ENCODE peak calls at places on chromosomes 3 and 15, in six cellular contexts. T is GM23338, V is endothelial cell of umbilical vein, H is SK-N-SH, Q is sigmoid colon, O is esophagus muscularis mucosa. C is an unnamed sample.

GRCh38 chr3:195249057-195249770 is 21.7 kb downstream of the XXYLT1 start:
- DNase-seq in Q (no peak), H (no peak), T (no peak), V (no peak), O (peak), C (no peak)

GRCh38 chr3:156859578-156859977 is 33.4 kb downstream of the LEKR1 start:
- DNase-seq in T (no peak), O (no peak), Q (no peak), V (no peak), H (no peak), C (no peak)

GRCh38 chr3:126005951-126006350 is 37.0 kb downstream of the ROPN1B start:
- DNase-seq in Q (no peak), V (no peak), T (no peak), O (no peak), H (no peak), C (no peak)

GRCh38 chr15:89416339-89417183 is 79.8 kb downstream of the RHCG start:
- DNase-seq in T (peak), H (peak), O (no peak), V (peak), Q (no peak), C (peak)

GRCh38 chr3:74535281-74535680 is 79.2 kb downstream of the CNTN3 start:
- DNase-seq in T (no peak), V (no peak), O (no peak), H (no peak), Q (no peak), C (no peak)

GRCh38 chr15:100780208-100780800 is 99.3 kb upstream of the ALDH1A3 start:
- DNase-seq in V (no peak), H (no peak), Q (peak), O (peak), T (no peak), C (no peak)

GRCh38 chr15:85482896-85483295 is 102.5 kb downstream of the AKAP13 start:
- DNase-seq in Q (no peak), T (no peak), H (no peak), O (no peak), V (no peak), C (no peak)

GRCh38 chr15:100981086-100981485 is 61.9 kb downstream of the LRRK1 start:
- DNase-seq in H (no peak), Q (no peak), O (no peak), T (no peak), V (no peak), C (no peak)

GRCh38 chr3:195246608-195247007 is 24.4 kb downstream of the XXYLT1 start:
- DNase-seq in H (no peak), Q (no peak), V (no peak), T (no peak), O (peak), C (no peak)

GRCh38 chr3:195226900-195227447 is 44.0 kb downstream of the XXYLT1 start:
- DNase-seq in O (peak), T (peak), Q (peak), V (peak), H (no peak), C (no peak)

GRCh38 chr3:53274938-53275666 is 19.3 kb upstream of the TKT start:
- DNase-seq in H (no peak), Q (peak), O (no peak), T (no peak), V (no peak), C (no peak)

GRCh38 chr15:41559489-41560177 is 621 bp downstream of the TYRO3 start:
- DNase-seq in V (no peak), T (no peak), Q (no peak), H (peak), O (no peak), C (no peak)

GRCh38 chr3:124767259-124767658 is 37.0 kb downstream of the UMPS start:
- DNase-seq in Q (no peak), T (no peak), H (no peak), V (no peak), O (no peak), C (no peak)

GRCh38 chr3:44363591-44363990 is 25.0 kb downstream of the TCAIM start:
- DNase-seq in Q (no peak), O (no peak), H (no peak), V (no peak), T (no peak), C (no peak)

GRCh38 chr15:57505949-57506391 is 85.7 kb upstream of the MYZAP start:
- DNase-seq in T (peak), O (no peak), H (no peak), Q (no peak), V (peak), C (peak)

GRCh38 chr3:113265281-113265680 is 53.9 kb downstream of the BOC start:
- DNase-seq in H (no peak), V (no peak), T (no peak), O (no peak), Q (no peak), C (no peak)

GRCh38 chr3:119497824-119498187 is 541 bp upstream of the TIMMDC1 start:
- DNase-seq in V (peak), Q (no peak), O (no peak), T (peak), H (no peak), C (peak)

GRCh38 chr3:167437428-167438139 is 36.3 kb downstream of the SERPINI2 start:
- DNase-seq in H (no peak), Q (no peak), T (peak), V (no peak), O (no peak), C (no peak)

GRCh38 chr3:169992781-169993180 is 26.2 kb downstream of the SEC62 start:
- DNase-seq in T (no peak), H (no peak), Q (no peak), O (no peak), V (no peak), C (no peak)

GRCh38 chr3:51501833-51502561 is 2.2 kb upstream of the DCAF1 start:
- DNase-seq in O (peak), T (peak), H (peak), V (peak), Q (peak), C (peak)

GRCh38 chr15:69160976-69161877 is 792 bp downstream of the GLCE start:
- DNase-seq in Q (peak), H (peak), V (no peak), O (no peak), T (peak), C (peak)

GRCh38 chr3:114144909-114145688 is 33.8 kb downstream of the DRD3 start:
- DNase-seq in Q (no peak), V (peak), T (no peak), H (no peak), O (no peak), C (no peak)

GRCh38 chr15:91559066-91559465 is 294.4 kb upstream of the SLCO3A1 start:
- DNase-seq in V (no peak), T (no peak), Q (no peak), H (no peak), O (no peak), C (no peak)

GRCh38 chr3:190514163-190515153 is 573 bp downstream of the IL1RAP start:
- DNase-seq in V (peak), O (no peak), H (peak), Q (peak), T (peak), C (peak)

GRCh38 chr3:192845196-192845855 is 72.3 kb downstream of the MB21D2 start:
- DNase-seq in V (no peak), O (no peak), Q (no peak), H (no peak), T (no peak), C (no peak)

GRCh38 chr3:182978387-182978786 is 2.0 kb downstream of the DCUN1D1 start:
- DNase-seq in Q (no peak), T (no peak), H (no peak), O (no peak), V (no peak), C (no peak)

GRCh38 chr3:156252656-156253055 is 132.3 kb downstream of the KCNAB1 start:
- DNase-seq in Q (no peak), T (no peak), H (no peak), V (peak), O (no peak), C (no peak)

GRCh38 chr15:78325092-78325843 is 14.9 kb upstream of the CRABP1 start:
- DNase-seq in V (no peak), T (no peak), H (no peak), O (no peak), Q (no peak), C (no peak)

GRCh38 chr3:60992395-60992794 is 258.9 kb downstream of the FHIT start:
- DNase-seq in V (no peak), T (no peak), Q (peak), H (no peak), O (no peak), C (no peak)
- TF ChIP-seq POLR2AphosphoS5 in V (no peak), T (no peak), Q (no peak), H (no peak), O (no peak), C (no peak)

GRCh38 chr3:132598181-132598580 is 1.1 kb downstream of the ACKR4 start:
- DNase-seq in H (no peak), O (no peak), T (no peak), V (peak), Q (no peak), C (no peak)
- H3K4me3 ChIP-seq in H (no peak), O (no peak), T (no peak), V (peak), Q (no peak), C (no peak)

GRCh38 chr3:133868166-133868565 is 27.5 kb downstream of the RAB6B start:
- DNase-seq in T (no peak), Q (no peak), H (no peak), V (no peak), O (no peak), C (no peak)

GRCh38 chr3:133866141-133866540 is 29.5 kb downstream of the RAB6B start:
- DNase-seq in O (no peak), V (no peak), Q (no peak), T (no peak), H (no peak), C (no peak)

GRCh38 chr3:133863865-133864264 is 31.8 kb downstream of the RAB6B start:
- DNase-seq in O (no peak), V (no peak), T (no peak), H (no peak), Q (no peak), C (no peak)

GRCh38 chr3:133864616-133865015 is 31.1 kb downstream of the RAB6B start:
- DNase-seq in T (no peak), V (no peak), H (no peak), Q (no peak), O (no peak), C (no peak)

GRCh38 chr3:133865136-133865855 is 30.4 kb downstream of the RAB6B start:
- DNase-seq in Q (no peak), T (peak), O (no peak), H (no peak), V (no peak), C (no peak)
- TF ChIP-seq CTCF in Q (no peak), T (peak), O (no peak), H (no peak), V (no peak), C (no peak)

DNA sequence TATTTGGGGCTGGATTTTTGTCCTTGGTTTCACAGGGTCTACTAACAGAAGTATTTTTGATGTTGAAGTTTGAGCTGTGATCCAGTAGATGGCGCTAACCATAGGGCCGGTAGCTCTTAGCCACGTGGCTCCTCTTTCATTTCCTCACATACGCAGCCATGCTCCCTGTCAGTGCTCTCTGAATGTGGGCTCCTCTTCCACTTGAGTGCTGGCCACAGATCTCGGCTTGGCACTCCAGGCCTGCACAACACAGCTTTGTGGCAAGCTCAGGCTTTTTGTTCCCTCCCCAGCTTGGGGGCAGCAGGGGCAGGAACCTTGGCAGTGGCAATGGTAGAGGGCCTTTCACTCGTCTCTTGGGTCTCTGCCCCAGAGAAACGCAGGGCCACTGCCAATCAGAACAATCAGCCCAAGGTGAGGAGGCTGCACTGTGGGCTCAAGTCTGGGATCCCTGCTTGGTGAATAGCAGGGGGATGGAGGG is 18.6 kb upstream of the DNAAF4 start:
- DNase-seq in V (peak), Q (no peak), H (peak), T (peak), O (no peak), C (no peak)
- TF ChIP-seq POLR2AphosphoS5 in V (no peak), Q (no peak), H (no peak), T (no peak), O (no peak), C (no peak)

DNA sequence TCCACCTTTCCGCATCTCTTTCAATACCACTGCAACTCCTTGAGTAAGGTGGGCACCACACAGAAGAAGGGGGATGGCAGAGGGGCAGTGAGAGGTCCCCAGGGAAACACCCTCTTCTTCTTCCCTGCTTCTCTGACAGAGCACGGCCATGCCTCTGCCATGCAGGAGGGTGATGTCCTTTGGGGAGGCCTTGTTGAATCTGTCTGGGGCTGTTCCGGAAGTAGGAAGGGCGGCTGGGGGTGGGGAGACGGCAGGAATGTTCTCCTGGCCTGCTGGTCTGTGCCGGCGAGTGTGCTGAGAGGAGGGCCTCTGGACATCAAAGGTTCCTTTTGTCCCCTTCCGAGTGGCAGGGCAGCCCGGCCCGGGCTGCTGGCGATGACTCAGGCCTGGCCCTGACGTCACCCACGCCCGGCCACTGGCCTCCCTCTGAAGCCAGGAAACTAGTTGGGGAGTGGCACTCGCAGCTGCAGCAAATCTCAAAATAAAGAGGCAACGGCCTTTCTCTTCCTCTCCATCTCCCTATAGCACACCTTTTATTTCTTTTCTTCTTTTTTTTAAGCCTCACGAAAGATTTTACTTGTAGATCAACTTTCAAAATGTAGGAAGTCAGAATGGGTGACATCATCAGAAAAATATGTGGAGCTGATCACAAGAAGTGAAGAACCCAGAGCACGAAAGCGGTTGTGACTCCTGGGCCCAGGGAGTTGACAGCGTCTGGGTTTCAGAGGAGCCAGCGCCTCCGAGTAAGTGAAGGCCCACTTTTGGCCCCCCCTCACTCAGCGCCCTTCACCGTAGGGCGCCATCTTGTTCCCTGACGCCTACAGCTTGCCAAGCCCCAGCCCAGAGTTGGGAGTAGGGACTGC is at the start of gene ZBTB38:
- DNase-seq in T (peak), Q (peak), H (peak), O (peak), V (peak), C (peak)
- H3K4me3 ChIP-seq in T (no peak), Q (no peak), H (peak), O (peak), V (peak), C (peak)

GRCh38 chr3:12313519-12313918 is 24.6 kb downstream of the PPARG start:
- DNase-seq in V (no peak), Q (no peak), H (no peak), T (no peak), O (no peak), C (no peak)
- TF ChIP-seq CTCF in V (no peak), Q (no peak), H (no peak), T (no peak), O (no peak), C (no peak)